ENCODE peak calls at places on chromosome 19, in six cellular contexts. One of them, this sample, is unnamed.
A peak's percentile ranks its signal among the peaks of the same experiment; 100 is the strongest.

GRCh38 chr19:870963-871401 is 11.5 kb downstream of the CFD start:
- DNase-seq in caudate nucleus: peak; percentile 22
- DNase-seq in lower leg skin: no peak
- DNase-seq in iris pigment epithelial cell: no peak
- DNase-seq in mucosa of descending colon: peak; percentile 50
- DNase-seq in adrenal gland: peak; percentile 74
- DNase-seq in this sample: peak; percentile 50

GRCh38 chr19:57466489-57466888 is 9.5 kb upstream of the VN1R1 start:
- DNase-seq in lower leg skin: no peak
- DNase-seq in mucosa of descending colon: no peak
- DNase-seq in adrenal gland: no peak
- DNase-seq in caudate nucleus: no peak
- DNase-seq in iris pigment epithelial cell: no peak
- DNase-seq in this sample: no peak

GRCh38 chr19:24086974-24087595 is at the start of gene ZNF254:
- DNase-seq in lower leg skin: peak; percentile 97
- DNase-seq in iris pigment epithelial cell: peak; percentile 97
- DNase-seq in caudate nucleus: peak; percentile 86
- DNase-seq in mucosa of descending colon: peak; percentile 89
- DNase-seq in adrenal gland: peak; percentile 98
- DNase-seq in this sample: peak; percentile 94

GRCh38 chr19:2166741-2167738 is 3.3 kb downstream of the DOT1L start:
- DNase-seq in lower leg skin: peak; percentile 96
- DNase-seq in caudate nucleus: no peak
- DNase-seq in adrenal gland: peak; percentile 93
- DNase-seq in mucosa of descending colon: peak; percentile 84
- DNase-seq in iris pigment epithelial cell: no peak
- DNase-seq in this sample: no peak

GRCh38 chr19:51490676-51491075 is 10.9 kb downstream of the SIGLEC12 start:
- DNase-seq in lower leg skin: peak; percentile 28
- DNase-seq in adrenal gland: no peak
- DNase-seq in caudate nucleus: no peak
- DNase-seq in mucosa of descending colon: no peak
- DNase-seq in iris pigment epithelial cell: no peak
- DNase-seq in this sample: no peak

GRCh38 chr19:40416918-40417713 is 3.9 kb upstream of the PRX start:
- DNase-seq in caudate nucleus: no peak
- DNase-seq in lower leg skin: peak; percentile 93
- DNase-seq in mucosa of descending colon: peak; percentile 51
- DNase-seq in iris pigment epithelial cell: peak; percentile 27
- DNase-seq in adrenal gland: no peak
- DNase-seq in this sample: no peak

GRCh38 chr19:12838182-12838890 is at the start of gene MAST1:
- DNase-seq in adrenal gland: no peak
- DNase-seq in lower leg skin: no peak
- DNase-seq in mucosa of descending colon: peak; percentile 68
- DNase-seq in iris pigment epithelial cell: no peak
- DNase-seq in caudate nucleus: no peak
- DNase-seq in this sample: no peak

GRCh38 chr19:55579766-55580621 is 654 bp downstream of the ZNF579 start:
- DNase-seq in mucosa of descending colon: peak; percentile 48
- DNase-seq in iris pigment epithelial cell: peak; percentile 42
- DNase-seq in adrenal gland: no peak
- DNase-seq in caudate nucleus: no peak
- DNase-seq in lower leg skin: no peak
- DNase-seq in this sample: peak; percentile 11

GRCh38 chr19:55694656-55695491 is 19.8 kb downstream of the EPN1 start:
- DNase-seq in iris pigment epithelial cell: no peak
- DNase-seq in adrenal gland: no peak
- DNase-seq in mucosa of descending colon: no peak
- DNase-seq in lower leg skin: peak; percentile 74
- DNase-seq in caudate nucleus: no peak
- DNase-seq in this sample: no peak

GRCh38 chr19:29467824-29468401 is 57.9 kb upstream of the VSTM2B start:
- DNase-seq in lower leg skin: no peak
- DNase-seq in mucosa of descending colon: no peak
- DNase-seq in caudate nucleus: peak; percentile 46
- DNase-seq in iris pigment epithelial cell: peak; percentile 3
- DNase-seq in adrenal gland: peak; percentile 13
- DNase-seq in this sample: no peak

GRCh38 chr19:53942001-53942786 is 20.5 kb upstream of the CACNG8 start:
- DNase-seq in caudate nucleus: no peak
- DNase-seq in lower leg skin: no peak
- DNase-seq in mucosa of descending colon: no peak
- DNase-seq in adrenal gland: no peak
- DNase-seq in iris pigment epithelial cell: peak; percentile 45
- DNase-seq in this sample: no peak

GRCh38 chr19:8494158-8494557 is 8.3 kb downstream of the PRAM1 start:
- DNase-seq in caudate nucleus: no peak
- DNase-seq in iris pigment epithelial cell: no peak
- DNase-seq in adrenal gland: no peak
- DNase-seq in lower leg skin: no peak
- DNase-seq in mucosa of descending colon: no peak
- DNase-seq in this sample: no peak

GRCh38 chr19:48619692-48620565 is 623 bp downstream of the SPHK2 start:
- DNase-seq in caudate nucleus: no peak
- DNase-seq in mucosa of descending colon: no peak
- DNase-seq in lower leg skin: no peak
- DNase-seq in adrenal gland: peak; percentile 69
- DNase-seq in iris pigment epithelial cell: no peak
- DNase-seq in this sample: no peak

GRCh38 chr19:6470173-6470572 is 6.1 kb downstream of the CRB3 start:
- DNase-seq in lower leg skin: no peak
- DNase-seq in iris pigment epithelial cell: no peak
- DNase-seq in adrenal gland: no peak
- DNase-seq in caudate nucleus: no peak
- DNase-seq in mucosa of descending colon: no peak
- DNase-seq in this sample: no peak

GRCh38 chr19:3381701-3382372 is 15.5 kb downstream of the NFIC start:
- DNase-seq in caudate nucleus: no peak
- DNase-seq in adrenal gland: peak; percentile 84
- DNase-seq in lower leg skin: peak; percentile 88
- DNase-seq in iris pigment epithelial cell: no peak
- DNase-seq in mucosa of descending colon: no peak
- DNase-seq in this sample: no peak

GRCh38 chr19:29680447-29680846 is 15.2 kb downstream of the PLEKHF1 start:
- DNase-seq in caudate nucleus: no peak
- DNase-seq in lower leg skin: no peak
- DNase-seq in mucosa of descending colon: peak; percentile 78
- DNase-seq in iris pigment epithelial cell: no peak
- DNase-seq in adrenal gland: no peak
- DNase-seq in this sample: no peak

GRCh38 chr19:41189425-41190065 is 3.5 kb upstream of the CYP2S1 start:
- DNase-seq in mucosa of descending colon: no peak
- DNase-seq in caudate nucleus: no peak
- DNase-seq in adrenal gland: no peak
- DNase-seq in lower leg skin: no peak
- DNase-seq in iris pigment epithelial cell: no peak
- DNase-seq in this sample: no peak

GRCh38 chr19:37986048-37986750 is 79.2 kb downstream of the SIPA1L3 start:
- DNase-seq in caudate nucleus: no peak
- DNase-seq in lower leg skin: no peak
- DNase-seq in mucosa of descending colon: peak; percentile 22
- DNase-seq in adrenal gland: no peak
- DNase-seq in iris pigment epithelial cell: no peak
- DNase-seq in this sample: peak; percentile 37

GRCh38 chr19:1455002-1455335 is 5.0 kb downstream of the APC2 start:
- DNase-seq in caudate nucleus: no peak
- DNase-seq in iris pigment epithelial cell: no peak
- DNase-seq in lower leg skin: no peak
- DNase-seq in adrenal gland: no peak
- DNase-seq in mucosa of descending colon: no peak
- DNase-seq in this sample: no peak

GRCh38 chr19:29663861-29664752 is 1.2 kb upstream of the PLEKHF1 start:
- DNase-seq in adrenal gland: no peak
- DNase-seq in mucosa of descending colon: no peak
- DNase-seq in lower leg skin: peak; percentile 86
- DNase-seq in caudate nucleus: no peak
- DNase-seq in iris pigment epithelial cell: peak; percentile 38
- DNase-seq in this sample: no peak

GRCh38 chr19:8451885-8452284 is 7.1 kb downstream of the HNRNPM start:
- DNase-seq in iris pigment epithelial cell: peak; percentile 86
- DNase-seq in caudate nucleus: no peak
- DNase-seq in adrenal gland: no peak
- DNase-seq in lower leg skin: no peak
- DNase-seq in mucosa of descending colon: no peak
- DNase-seq in this sample: no peak

This sample was measured in dorsolateral prefrontal cortex.